ENCODE peak calls at places on chromosome 3, in five cellular contexts. P, B, T, R and E are unnamed samples. For H3K4me1, the result is how much of the 10 kb centered on the place peaks cover.

GRCh38 chr3:4786431-4786830 is 192.8 kb upstream of the BHLHE40 start:
- DNase-seq in T (no peak), P (no peak), R (no peak), B (no peak), E (no peak)

GRCh38 chr3:9064853-9065252 is 101.6 kb upstream of the RAD18 start:
- DNase-seq in P (no peak), B (no peak), T (no peak), R (no peak), E (no peak)

GRCh38 chr3:178676077-178676476 is 139.8 kb downstream of the KCNMB2 start:
- DNase-seq in T (no peak), R (no peak), P (no peak), B (no peak), E (no peak)

GRCh38 chr3:140931016-140931454 is 10.6 kb upstream of the SLC25A36 start:
- DNase-seq in R (no peak), T (no peak), B (peak), P (no peak), E (no peak)

GRCh38 chr3:4720316-4721075 is 227.3 kb downstream of the ITPR1 start:
- DNase-seq in P (peak), R (no peak), T (no peak), B (peak), E (no peak)

GRCh38 chr3:144816366-144816765 is 844.7 kb downstream of the DIPK2A start:
- DNase-seq in T (no peak), P (no peak), B (no peak), R (no peak), E (no peak)

GRCh38 chr3:9397911-9398714 is 698 bp downstream of the SETD5 start:
- DNase-seq in P (peak), R (peak), B (peak), T (no peak), E (peak)

GRCh38 chr3:155317211-155317610 is 23.7 kb upstream of the STRIT1 start:
- DNase-seq in B (no peak), P (no peak), T (no peak), R (no peak), E (no peak)

GRCh38 chr3:2706144-2706835 is 403.9 kb downstream of the IL5RA start:
- DNase-seq in T (no peak), R (no peak), P (no peak), B (no peak), E (no peak)

GRCh38 chr3:23041918-23042696 is 161.0 kb upstream of the UBE2E2 start:
- DNase-seq in B (no peak), P (peak), T (no peak), R (no peak), E (no peak)

GRCh38 chr3:159824341-159824740 is 164.3 kb upstream of the IL12A start:
- DNase-seq in B (no peak), P (peak), R (no peak), T (no peak), E (peak)

GRCh38 chr3:37779289-37780152 is 82.2 kb upstream of the CTDSPL start:
- DNase-seq in R (no peak), T (no peak), B (peak), P (peak), E (no peak)

GRCh38 chr3:158847466-158847849 is 45.6 kb downstream of the MFSD1 start:
- DNase-seq in R (no peak), T (no peak), P (peak), B (no peak), E (no peak)

GRCh38 chr3:188264231-188265213 is 110.6 kb downstream of the LPP start:
- DNase-seq in P (peak), B (no peak), T (no peak), R (no peak), E (no peak)

GRCh38 chr3:189967254-189967865 is 153.3 kb downstream of the P3H2 start:
- DNase-seq in T (no peak), B (peak), P (peak), R (no peak), E (no peak)

GRCh38 chr3:51712963-51713362 is 6.1 kb downstream of the GRM2 start:
- DNase-seq in P (no peak), R (no peak), T (no peak), B (no peak), E (no peak)

GRCh38 chr3:16319307-16319706 is 54.3 kb downstream of the OXNAD1 start:
- DNase-seq in R (no peak), B (peak), T (no peak), P (no peak), E (no peak)

GRCh38 chr3:104628185-104628789 is 738.4 kb upstream of the ALCAM start:
- DNase-seq in B (peak), P (peak), R (no peak), T (no peak), E (no peak)

GRCh38 chr3:190586631-190587000 is 72.7 kb downstream of the IL1RAP start:
- DNase-seq in B (no peak), P (peak), T (no peak), R (no peak), E (no peak)

GRCh38 chr3:190048831-190049541 is 71.7 kb downstream of the P3H2 start:
- DNase-seq in B (no peak), P (peak), R (no peak), T (no peak), E (no peak)

GRCh38 chr3:42815826-42816225 is 6.6 kb downstream of the ACKR2 start:
- DNase-seq in B (no peak), P (no peak), R (no peak), T (no peak), E (no peak)

GRCh38 chr3:18987862-18988447 is 160.4 kb upstream of the KCNH8 start:
- DNase-seq in P (no peak), B (no peak), T (no peak), R (no peak), E (no peak)

GRCh38 chr3:140736863-140737460 is 59.1 kb downstream of the TRIM42 start:
- DNase-seq in R (no peak), T (no peak), P (peak), B (peak), E (peak)

GRCh38 chr3:21056293-21056692 is 694.7 kb downstream of the ZNF385D start:
- DNase-seq in B (no peak), P (no peak), T (no peak), R (no peak), E (no peak)

GRCh38 chr3:141489184-141489583 is 2.4 kb downstream of the RASA2 start:
- DNase-seq in T (no peak), R (no peak), B (no peak), P (no peak), E (no peak)

GRCh38 chr3:52704611-52705437 is 767 bp downstream of the GLT8D1 start:
- DNase-seq in R (no peak), B (peak), T (no peak), P (peak), E (peak)

GRCh38 chr3:133125802-133126201 is 87.6 kb downstream of the TMEM108 start:
- DNase-seq in P (no peak), R (no peak), B (no peak), T (no peak), E (no peak)

GRCh38 chr3:45319231-45320085 is 68.9 kb upstream of the LARS2 start:
- DNase-seq in P (no peak), B (no peak), R (no peak), T (no peak), E (no peak)

GRCh38 chr3:144521131-144521530 is 549.5 kb downstream of the DIPK2A start:
- DNase-seq in T (no peak), P (no peak), B (no peak), R (no peak), E (no peak)

GRCh38 chr3:65855370-65856100 is 183.2 kb downstream of the MAGI1 start:
- DNase-seq in R (no peak), T (no peak), B (no peak), P (peak), E (no peak)

GRCh38 chr3:50433954-50434353 is 69.5 kb downstream of the CACNA2D2 start:
- DNase-seq in T (no peak), P (no peak), R (no peak), B (no peak), E (no peak)

GRCh38 chr3:101077361-101078011 is 84.3 kb upstream of the ABI3BP start:
- DNase-seq in B (no peak), P (peak), R (no peak), T (no peak), E (no peak)

GRCh38 chr3:194138732-194139084 is 2.8 kb downstream of the HES1 start:
- DNase-seq in B (peak), P (peak), T (no peak), R (no peak), E (no peak)

GRCh38 chr3:154324919-154325318 is 632 bp upstream of the DHX36 start:
- DNase-seq in R (no peak), P (peak), B (peak), T (no peak), E (no peak)

GRCh38 chr3:21944251-21944650 is 193.2 kb upstream of the ZNF385D start:
- DNase-seq in P (peak), R (no peak), B (peak), T (no peak), E (no peak)

GRCh38 chr3:119295816-119296484 is 1.8 kb downstream of the ARHGAP31 start:
- DNase-seq in B (no peak), R (no peak), P (no peak), T (no peak), E (no peak)

GRCh38 chr3:53109190-53109589 is 21.0 kb downstream of the RFT1 start:
- DNase-seq in R (no peak), T (no peak), B (no peak), P (peak), E (no peak)

GRCh38 chr3:118682916-118683315 is 351.7 kb downstream of the IGSF11 start:
- DNase-seq in T (no peak), B (no peak), P (no peak), R (no peak), E (no peak)

GRCh38 chr3:17357035-17357710 is 385.3 kb downstream of the TBC1D5 start:
- DNase-seq in T (no peak), B (peak), P (no peak), R (no peak), E (no peak)

GRCh38 chr3:30555968-30556367 is 50.4 kb upstream of the TGFBR2 start:
- DNase-seq in P (no peak), T (no peak), R (no peak), B (no peak), E (no peak)

GRCh38 chr3:30551266-30551665 is 55.1 kb upstream of the TGFBR2 start:
- DNase-seq in P (no peak), T (no peak), B (no peak), R (no peak), E (no peak)

GRCh38 chr3:30551927-30552326 is 54.5 kb upstream of the TGFBR2 start:
- DNase-seq in P (no peak), B (no peak), T (no peak), R (no peak), E (no peak)

GRCh38 chr3:30554317-30554690 is 52.1 kb upstream of the TGFBR2 start:
- DNase-seq in B (no peak), T (no peak), P (no peak), R (no peak), E (no peak)

GRCh38 chr3:30553641-30554316 is 52.6 kb upstream of the TGFBR2 start:
- DNase-seq in P (no peak), T (no peak), B (no peak), R (no peak), E (no peak)
- H3K4me3 ChIP-seq in P (no peak), T (no peak), B (no peak), R (no peak), E (no peak)

GRCh38 chr3:99544819-99545281 is 93.5 kb upstream of the COL8A1 start:
- DNase-seq in B (no peak), R (no peak), T (no peak), P (peak), E (no peak)
- H3K4me1 ChIP-seq in B (under half), R (under half), T (under half), P (under half), E (under half)

GRCh38 chr3:64388886-64389285 is 163.6 kb upstream of the PRICKLE2 start:
- DNase-seq in R (no peak), P (no peak), T (no peak), B (no peak), E (no peak)
- TF ChIP-seq CTCF in R (no peak), P (no peak), T (no peak), B (no peak), E (no peak)

DNA sequence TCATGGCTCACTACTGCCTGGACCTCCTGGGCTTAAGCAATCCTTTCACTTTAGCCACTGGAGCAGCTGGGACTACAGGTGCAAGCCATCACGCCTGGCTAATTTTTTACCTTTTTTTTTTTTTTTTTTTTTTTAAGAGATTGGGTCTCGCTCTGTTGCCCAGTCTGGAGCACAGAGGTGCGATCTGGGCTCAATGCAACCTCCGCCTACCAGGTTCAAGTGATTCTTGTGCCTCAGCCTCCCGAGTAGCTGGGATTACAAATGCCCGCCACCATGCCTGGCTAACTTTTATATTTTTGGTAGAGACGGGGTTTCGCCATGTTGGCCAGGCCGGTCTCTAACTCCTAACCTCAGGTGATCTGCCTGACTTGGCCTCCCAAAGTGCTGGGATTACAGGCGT is 50.7 kb upstream of the MELTF start:
- DNase-seq in T (no peak), R (no peak), P (no peak), B (no peak), E (no peak)
- H3K4me3 ChIP-seq in T (no peak), R (no peak), P (no peak), B (no peak), E (no peak)

DNA sequence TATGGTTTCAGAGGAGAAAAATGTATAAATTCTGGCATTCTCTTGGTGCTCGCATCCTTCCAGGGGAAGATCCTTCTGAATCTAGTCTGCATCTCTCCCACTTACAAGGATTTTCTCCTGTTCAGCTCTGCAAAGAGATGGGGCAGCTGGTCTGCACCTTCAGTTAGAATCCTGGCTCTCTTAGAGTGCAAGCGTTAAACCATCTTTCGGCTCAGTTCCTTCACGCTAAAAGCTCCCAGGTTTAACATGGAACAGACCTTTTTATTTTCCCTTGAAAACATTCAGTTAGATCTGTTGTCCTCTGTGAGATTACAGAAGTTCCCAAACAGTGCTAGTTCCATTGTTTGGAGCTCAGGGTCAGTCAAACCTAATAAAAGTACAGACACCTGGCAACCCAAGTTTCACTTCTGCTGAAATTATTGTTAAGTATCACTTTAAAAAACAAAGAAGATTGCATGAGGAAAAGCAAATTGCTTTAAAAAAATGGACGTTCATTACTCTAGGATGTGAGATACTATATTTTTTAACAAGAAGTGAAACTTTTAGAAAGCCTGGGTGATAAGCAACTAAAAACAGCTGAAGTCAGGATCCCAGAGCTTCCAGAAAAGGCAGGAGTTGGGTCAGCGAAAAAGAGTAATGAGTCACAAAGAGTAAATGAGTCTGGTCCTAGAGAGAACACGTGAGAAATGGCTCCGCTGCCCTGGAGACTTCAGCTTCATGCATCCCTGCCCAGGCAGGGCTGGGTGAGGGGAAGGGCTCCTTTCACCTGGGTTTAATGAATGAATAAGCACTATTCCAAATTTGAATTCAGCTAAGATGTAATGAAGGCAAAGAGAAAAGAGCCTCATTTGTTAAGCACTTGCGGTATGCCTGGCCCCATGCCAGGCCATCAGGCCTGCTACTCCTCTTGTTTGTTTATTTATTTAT is 63.3 kb downstream of the ABTB1 start:
- DNase-seq in R (peak), P (peak), B (no peak), T (no peak), E (no peak)
- H3K4me1 ChIP-seq in R (under half), P (under half), B (under half), T (under half), E (under half)

GRCh38 chr3:12458901-12459300 is 25.4 kb upstream of the TSEN2 start:
- DNase-seq in T (no peak), R (no peak), P (peak), B (no peak), E (no peak)

GRCh38 chr3:12463686-12464085 is 20.6 kb upstream of the TSEN2 start:
- DNase-seq in P (no peak), B (no peak), R (no peak), T (no peak), E (no peak)

GRCh38 chr3:12462159-12462962 is 21.9 kb upstream of the TSEN2 start:
- DNase-seq in R (no peak), T (no peak), B (no peak), P (peak), E (peak)

GRCh38 chr3:12460132-12460531 is 24.1 kb upstream of the TSEN2 start:
- DNase-seq in B (no peak), T (no peak), R (no peak), P (no peak), E (peak)

DNA sequence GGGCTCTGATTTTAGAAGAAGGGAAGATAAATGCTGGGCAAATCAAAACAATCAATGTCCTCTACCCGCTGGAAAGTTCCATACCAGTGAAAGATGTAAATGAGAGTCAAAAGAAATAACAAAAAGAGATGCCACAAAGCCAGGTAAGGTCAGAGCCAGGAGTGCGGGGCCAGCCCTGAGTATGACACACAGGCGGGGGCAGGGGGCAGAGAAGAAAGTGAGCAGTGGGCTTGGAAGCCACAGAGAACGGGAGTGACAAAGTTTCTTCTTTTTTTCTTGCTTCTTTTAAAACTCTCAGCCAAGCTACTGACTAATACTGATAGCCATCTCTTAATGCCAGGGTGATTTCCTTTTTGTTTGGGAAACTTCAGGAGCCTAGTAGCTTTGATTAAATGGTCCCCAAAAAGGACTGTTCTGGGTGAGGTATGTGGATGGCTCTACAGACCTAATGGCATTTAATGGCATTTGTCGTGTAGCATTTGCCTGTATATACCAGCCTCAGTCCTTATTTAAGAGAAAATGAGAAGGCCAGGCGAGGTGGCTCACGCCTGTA is 23.1 kb upstream of the TSEN2 start:
- DNase-seq in R (no peak), P (no peak), B (no peak), T (no peak), E (no peak)
- TF ChIP-seq CTCF in R (no peak), P (no peak), B (no peak), T (no peak), E (no peak)

GRCh38 chr3:129587559-129588210 is 18.8 kb downstream of the PLXND1 start:
- DNase-seq in B (no peak), R (no peak), T (no peak), P (no peak), E (no peak)
- H3K4me3 ChIP-seq in B (no peak), R (no peak), T (no peak), P (no peak), E (no peak)

DNA sequence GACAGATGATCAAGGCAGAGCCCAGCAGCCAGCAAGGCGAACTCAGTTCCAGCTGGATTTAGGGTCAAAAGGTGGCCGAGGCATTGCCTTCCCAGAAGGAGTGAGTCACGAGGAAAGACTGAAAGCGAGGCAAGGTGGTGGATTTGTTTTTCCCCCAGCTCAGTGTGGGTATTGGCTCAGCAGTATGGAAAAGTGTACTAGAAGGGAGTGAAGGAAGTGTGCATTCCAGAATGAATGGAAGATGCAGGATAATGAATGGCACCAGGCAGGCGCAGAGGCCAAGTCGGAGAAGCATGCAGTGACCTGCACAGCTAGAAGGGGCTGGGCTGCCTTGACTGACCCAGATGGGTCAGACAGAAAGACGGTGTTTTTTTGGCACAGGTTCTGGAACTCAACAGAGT is 46.3 kb downstream of the FOXP1 start:
- DNase-seq in P (peak), B (no peak), T (no peak), R (no peak), E (no peak)
- H3K4me1 ChIP-seq in P (under half), B (under half), T (under half), R (under half), E (under half)

GRCh38 chr3:62003833-62004232 is 369.5 kb downstream of the FEZF2 start:
- DNase-seq in T (no peak), B (no peak), R (no peak), P (no peak), E (no peak)

GRCh38 chr3:62011667-62012066 is 361.7 kb downstream of the FEZF2 start:
- DNase-seq in P (peak), R (no peak), T (no peak), B (no peak), E (no peak)

GRCh38 chr3:62007036-62007435 is 366.3 kb downstream of the FEZF2 start:
- DNase-seq in R (no peak), P (peak), T (no peak), B (no peak), E (no peak)
- TF ChIP-seq CTCF in R (no peak), P (no peak), T (no peak), B (no peak), E (no peak)

GRCh38 chr3:108518895-108519294 is 8.5 kb upstream of the MYH15 start:
- DNase-seq in R (no peak), T (no peak), P (peak), B (no peak), E (no peak)

GRCh38 chr3:108527109-108527508 is 16.7 kb upstream of the MYH15 start:
- DNase-seq in T (no peak), R (no peak), P (no peak), B (peak), E (no peak)

GRCh38 chr3:108528459-108529231 is 18.2 kb upstream of the MYH15 start:
- DNase-seq in R (no peak), B (no peak), T (no peak), P (no peak), E (no peak)

GRCh38 chr3:108527827-108528226 is 17.4 kb upstream of the MYH15 start:
- DNase-seq in R (no peak), T (no peak), B (no peak), P (no peak), E (no peak)

GRCh38 chr3:108524547-108524946 is 14.2 kb upstream of the MYH15 start:
- DNase-seq in R (no peak), P (no peak), B (peak), T (no peak), E (no peak)
- H3K4me3 ChIP-seq in R (no peak), P (no peak), B (no peak), T (no peak), E (no peak)